ENCODE peak calls at places on chromosomes 1 and 21, in seven cellular contexts. One of them, this sample, is unnamed.

GRCh38 chr1:78540056-78540455 is 49.3 kb downstream of the PTGFR start:
- DNase-seq in progenitor cell of endocrine pancreas: no peak
- DNase-seq in Right ventricle myocardium superior: no peak
- DNase-seq in psoas muscle: no peak
- DNase-seq in CD4-positive, alpha-beta T cell: no peak
- DNase-seq in GM12865: no peak
- DNase-seq in stimulated activated CD4-positive, alpha-beta T cell treated with anti-CD3 and anti-CD28 coated beads, Interleukin-1b, Interleukin-23, amount 100 ng/mL, for 4 hours: no peak
- DNase-seq in this sample: no peak

GRCh38 chr1:177210071-177210470 is 39.3 kb downstream of the BRINP2 start:
- DNase-seq in progenitor cell of endocrine pancreas: no peak
- DNase-seq in Right ventricle myocardium superior: no peak
- DNase-seq in psoas muscle: no peak
- DNase-seq in CD4-positive, alpha-beta T cell: no peak
- DNase-seq in GM12865: no peak
- DNase-seq in stimulated activated CD4-positive, alpha-beta T cell treated with anti-CD3 and anti-CD28 coated beads, Interleukin-1b, Interleukin-23, amount 100 ng/mL, for 4 hours: no peak
- DNase-seq in this sample: no peak

GRCh38 chr1:156246762-156247459 is 945 bp downstream of the PAQR6 start:
- DNase-seq in progenitor cell of endocrine pancreas: no peak
- DNase-seq in Right ventricle myocardium superior: peak; percentile 56
- DNase-seq in psoas muscle: peak; percentile 72
- DNase-seq in CD4-positive, alpha-beta T cell: no peak
- DNase-seq in GM12865: no peak
- DNase-seq in stimulated activated CD4-positive, alpha-beta T cell treated with anti-CD3 and anti-CD28 coated beads, Interleukin-1b, Interleukin-23, amount 100 ng/mL, for 4 hours: no peak
- DNase-seq in this sample: peak; percentile 25

GRCh38 chr1:7313081-7313546 is 458.0 kb upstream of the VAMP3 start:
- DNase-seq in progenitor cell of endocrine pancreas: no peak
- DNase-seq in Right ventricle myocardium superior: no peak
- DNase-seq in psoas muscle: no peak
- DNase-seq in CD4-positive, alpha-beta T cell: no peak
- DNase-seq in GM12865: no peak
- DNase-seq in stimulated activated CD4-positive, alpha-beta T cell treated with anti-CD3 and anti-CD28 coated beads, Interleukin-1b, Interleukin-23, amount 100 ng/mL, for 4 hours: no peak
- DNase-seq in this sample: no peak

GRCh38 chr1:15158506-15159165 is 5.1 kb downstream of the TMEM51 start:
- DNase-seq in progenitor cell of endocrine pancreas: no peak
- DNase-seq in Right ventricle myocardium superior: no peak
- DNase-seq in psoas muscle: no peak
- DNase-seq in CD4-positive, alpha-beta T cell: no peak
- DNase-seq in GM12865: no peak
- DNase-seq in stimulated activated CD4-positive, alpha-beta T cell treated with anti-CD3 and anti-CD28 coated beads, Interleukin-1b, Interleukin-23, amount 100 ng/mL, for 4 hours: no peak
- DNase-seq in this sample: no peak

GRCh38 chr1:153356392-153357075 is 1.1 kb upstream of the S100A9 start:
- DNase-seq in progenitor cell of endocrine pancreas: no peak
- DNase-seq in Right ventricle myocardium superior: no peak
- DNase-seq in psoas muscle: no peak
- DNase-seq in CD4-positive, alpha-beta T cell: no peak
- DNase-seq in GM12865: no peak
- DNase-seq in stimulated activated CD4-positive, alpha-beta T cell treated with anti-CD3 and anti-CD28 coated beads, Interleukin-1b, Interleukin-23, amount 100 ng/mL, for 4 hours: no peak
- DNase-seq in this sample: no peak

GRCh38 chr1:63119575-63120155 is 202.7 kb upstream of the FOXD3 start:
- DNase-seq in progenitor cell of endocrine pancreas: no peak
- DNase-seq in Right ventricle myocardium superior: no peak
- DNase-seq in psoas muscle: no peak
- DNase-seq in CD4-positive, alpha-beta T cell: no peak
- DNase-seq in GM12865: no peak
- DNase-seq in stimulated activated CD4-positive, alpha-beta T cell treated with anti-CD3 and anti-CD28 coated beads, Interleukin-1b, Interleukin-23, amount 100 ng/mL, for 4 hours: no peak
- DNase-seq in this sample: no peak

GRCh38 chr21:16279658-16280581 is 550.1 kb downstream of the USP25 start:
- DNase-seq in progenitor cell of endocrine pancreas: no peak
- DNase-seq in Right ventricle myocardium superior: peak; percentile 55
- DNase-seq in psoas muscle: peak; percentile 52
- DNase-seq in CD4-positive, alpha-beta T cell: no peak
- DNase-seq in GM12865: no peak
- DNase-seq in stimulated activated CD4-positive, alpha-beta T cell treated with anti-CD3 and anti-CD28 coated beads, Interleukin-1b, Interleukin-23, amount 100 ng/mL, for 4 hours: no peak
- DNase-seq in this sample: no peak

GRCh38 chr1:27137544-27138075 is 17.3 kb downstream of the SLC9A1 start:
- DNase-seq in progenitor cell of endocrine pancreas: no peak
- DNase-seq in Right ventricle myocardium superior: peak; percentile 58
- DNase-seq in psoas muscle: peak; percentile 64
- DNase-seq in CD4-positive, alpha-beta T cell: no peak
- DNase-seq in GM12865: no peak
- DNase-seq in stimulated activated CD4-positive, alpha-beta T cell treated with anti-CD3 and anti-CD28 coated beads, Interleukin-1b, Interleukin-23, amount 100 ng/mL, for 4 hours: no peak
- DNase-seq in this sample: peak; percentile 88

GRCh38 chr21:16821588-16821987 is 691.3 kb upstream of the CXADR start:
- DNase-seq in progenitor cell of endocrine pancreas: no peak
- DNase-seq in Right ventricle myocardium superior: no peak
- DNase-seq in psoas muscle: no peak
- DNase-seq in CD4-positive, alpha-beta T cell: no peak
- DNase-seq in GM12865: no peak
- DNase-seq in stimulated activated CD4-positive, alpha-beta T cell treated with anti-CD3 and anti-CD28 coated beads, Interleukin-1b, Interleukin-23, amount 100 ng/mL, for 4 hours: no peak
- DNase-seq in this sample: no peak

GRCh38 chr1:9724706-9725476 is 73.4 kb downstream of the PIK3CD start:
- DNase-seq in progenitor cell of endocrine pancreas: peak; percentile 39
- DNase-seq in Right ventricle myocardium superior: peak; percentile 72
- DNase-seq in psoas muscle: no peak
- DNase-seq in CD4-positive, alpha-beta T cell: peak; percentile 68
- DNase-seq in GM12865: peak; percentile 79
- DNase-seq in stimulated activated CD4-positive, alpha-beta T cell treated with anti-CD3 and anti-CD28 coated beads, Interleukin-1b, Interleukin-23, amount 100 ng/mL, for 4 hours: peak; percentile 64
- DNase-seq in this sample: peak; percentile 64

GRCh38 chr1:208139434-208140086 is 104.6 kb downstream of the PLXNA2 start:
- DNase-seq in progenitor cell of endocrine pancreas: no peak
- DNase-seq in Right ventricle myocardium superior: no peak
- DNase-seq in psoas muscle: no peak
- DNase-seq in CD4-positive, alpha-beta T cell: no peak
- DNase-seq in GM12865: no peak
- DNase-seq in stimulated activated CD4-positive, alpha-beta T cell treated with anti-CD3 and anti-CD28 coated beads, Interleukin-1b, Interleukin-23, amount 100 ng/mL, for 4 hours: no peak
- DNase-seq in this sample: no peak

GRCh38 chr1:207321790-207322530 is 482 bp downstream of the CD55 start:
- DNase-seq in progenitor cell of endocrine pancreas: no peak
- DNase-seq in Right ventricle myocardium superior: no peak
- DNase-seq in psoas muscle: no peak
- DNase-seq in CD4-positive, alpha-beta T cell: no peak
- DNase-seq in GM12865: peak; percentile 52
- DNase-seq in stimulated activated CD4-positive, alpha-beta T cell treated with anti-CD3 and anti-CD28 coated beads, Interleukin-1b, Interleukin-23, amount 100 ng/mL, for 4 hours: no peak
- DNase-seq in this sample: peak; percentile 34

GRCh38 chr1:119953266-119953998 is 57.1 kb upstream of the ADAM30 start:
- DNase-seq in progenitor cell of endocrine pancreas: no peak
- DNase-seq in Right ventricle myocardium superior: no peak
- DNase-seq in psoas muscle: no peak
- DNase-seq in CD4-positive, alpha-beta T cell: no peak
- DNase-seq in GM12865: no peak
- DNase-seq in stimulated activated CD4-positive, alpha-beta T cell treated with anti-CD3 and anti-CD28 coated beads, Interleukin-1b, Interleukin-23, amount 100 ng/mL, for 4 hours: no peak
- DNase-seq in this sample: no peak

GRCh38 chr1:209220048-209220524 is 363.4 kb upstream of the CAMK1G start:
- DNase-seq in progenitor cell of endocrine pancreas: no peak
- DNase-seq in Right ventricle myocardium superior: peak; percentile 33
- DNase-seq in psoas muscle: no peak
- DNase-seq in CD4-positive, alpha-beta T cell: no peak
- DNase-seq in GM12865: no peak
- DNase-seq in stimulated activated CD4-positive, alpha-beta T cell treated with anti-CD3 and anti-CD28 coated beads, Interleukin-1b, Interleukin-23, amount 100 ng/mL, for 4 hours: no peak
- DNase-seq in this sample: no peak

GRCh38 chr1:210360852-210361477 is 32.3 kb downstream of the HHAT start:
- DNase-seq in progenitor cell of endocrine pancreas: no peak
- DNase-seq in Right ventricle myocardium superior: no peak
- DNase-seq in psoas muscle: no peak
- DNase-seq in CD4-positive, alpha-beta T cell: no peak
- DNase-seq in GM12865: peak; percentile 45
- DNase-seq in stimulated activated CD4-positive, alpha-beta T cell treated with anti-CD3 and anti-CD28 coated beads, Interleukin-1b, Interleukin-23, amount 100 ng/mL, for 4 hours: no peak
- DNase-seq in this sample: peak; percentile 38

GRCh38 chr1:116962976-116963639 is 38.5 kb upstream of the CD101 start:
- DNase-seq in progenitor cell of endocrine pancreas: no peak
- DNase-seq in Right ventricle myocardium superior: no peak
- DNase-seq in psoas muscle: no peak
- DNase-seq in CD4-positive, alpha-beta T cell: no peak
- DNase-seq in GM12865: peak; percentile 6
- DNase-seq in stimulated activated CD4-positive, alpha-beta T cell treated with anti-CD3 and anti-CD28 coated beads, Interleukin-1b, Interleukin-23, amount 100 ng/mL, for 4 hours: no peak
- DNase-seq in this sample: no peak